ENCODE peak calls at places on chromosomes 7 and 10, in four cellular contexts. U is fibroblast of mammary gland, E is pons, G is NCI-H748 treated with DMSO at 0.1 percent for 48 hours. I is an unnamed sample.

GRCh38 chr7:80760292-80760691 is 121.8 kb downstream of the CD36 start:
- DNase-seq in E (no peak), G (peak), U (no peak), I (no peak)

GRCh38 chr10:86966008-86966654 is 2.2 kb upstream of the ADIRF start:
- DNase-seq in G (no peak), E (no peak), U (no peak), I (no peak)

GRCh38 chr7:12127490-12127889 is 83.6 kb upstream of the TMEM106B start:
- DNase-seq in U (no peak), G (no peak), E (no peak), I (no peak)

GRCh38 chr7:115707684-115708341 is 322.8 kb downstream of the TFEC start:
- DNase-seq in E (peak), G (peak), U (no peak), I (no peak)

GRCh38 chr7:103106336-103107070 is 31.6 kb downstream of the ARMC10 start:
- DNase-seq in G (no peak), E (no peak), U (no peak), I (no peak)

GRCh38 chr7:105881439-105881838 is 5.0 kb upstream of the ATXN7L1 start:
- DNase-seq in G (no peak), U (no peak), E (no peak), I (no peak)

GRCh38 chr7:17255930-17256329 is 42.5 kb upstream of the AHR start:
- DNase-seq in E (peak), U (no peak), G (no peak), I (no peak)

GRCh38 chr10:92087750-92088395 is 164.3 kb downstream of the BTAF1 start:
- DNase-seq in U (peak), G (peak), E (peak), I (peak)

GRCh38 chr7:150869467-150869866 is 17.1 kb downstream of the AOC1 start:
- DNase-seq in E (no peak), G (no peak), U (no peak), I (no peak)

GRCh38 chr7:85426487-85426960 is 239.7 kb upstream of the SEMA3D start:
- DNase-seq in E (peak), G (no peak), U (peak), I (no peak)

GRCh38 chr7:28954936-28955335 is 3.2 kb downstream of the TRIL start:
- DNase-seq in U (no peak), G (no peak), E (peak), I (no peak)

GRCh38 chr10:689433-690226 is at the start of gene DIP2C:
- DNase-seq in U (peak), G (no peak), E (peak), I (no peak)

GRCh38 chr7:126716321-126716720 is 536.4 kb downstream of the GRM8 start:
- DNase-seq in U (peak), G (no peak), E (no peak), I (no peak)

I was measured in MCF 10A.